ENCODE peak calls at places on chromosome 17, in seven cellular contexts. H is activated naive CD4-positive, alpha-beta T cell; M is mucosa of descending colon; E is ascending aorta; P is psoas muscle; T is stimulated activated CD8-positive, alpha-beta memory T cell treated with anti-CD3 and anti-CD28 coated beads, Interleukin-15, amount 100 ng/mL, for 24 hours; D is thyroid gland. I is an unnamed sample.

GRCh38 chr17:36152639-36153120 is 23.8 kb downstream of the TBC1D3B start:
- DNase-seq in H (no peak), M (no peak), E (no peak), P (no peak), T (no peak), D (no peak), I (no peak)

GRCh38 chr17:57067781-57068180 is 17.3 kb upstream of the AKAP1 start:
- DNase-seq in H (no peak), M (no peak), E (no peak), P (no peak), T (no peak), D (no peak), I (no peak)

GRCh38 chr17:79648181-79648831 is 37.5 kb upstream of the RBFOX3 start:
- DNase-seq in H (no peak), M (no peak), E (no peak), P (peak; percentile 22), T (no peak), D (no peak), I (no peak)

GRCh38 chr17:73003487-73003886 is 89.0 kb downstream of the SLC39A11 start:
- DNase-seq in H (no peak), M (no peak), E (no peak), P (no peak), T (no peak), D (no peak), I (no peak)

GRCh38 chr17:59754547-59754946 is 47.1 kb downstream of the VMP1 start:
- DNase-seq in H (no peak), M (no peak), E (no peak), P (no peak), T (no peak), D (no peak), I (peak; percentile 96)

GRCh38 chr17:2062571-2063183 is 7.8 kb downstream of the HIC1 start:
- DNase-seq in H (no peak), M (no peak), E (no peak), P (peak; percentile 68), T (no peak), D (no peak), I (peak; percentile 73)

GRCh38 chr17:6047966-6048365 is 22.2 kb upstream of the WSCD1 start:
- DNase-seq in H (no peak), M (no peak), E (no peak), P (no peak), T (no peak), D (no peak), I (peak; percentile 13)

GRCh38 chr17:37405955-37406634 is 541 bp downstream of the ACACA start:
- DNase-seq in H (no peak), M (no peak), E (no peak), P (no peak), T (no peak), D (no peak), I (no peak)

GRCh38 chr17:13160281-13160680 is 142.5 kb upstream of the ELAC2 start:
- DNase-seq in H (no peak), M (no peak), E (no peak), P (no peak), T (no peak), D (no peak), I (no peak)

GRCh38 chr17:36778458-36778857 is 158.8 kb upstream of the LHX1 start:
- DNase-seq in H (no peak), M (no peak), E (no peak), P (no peak), T (no peak), D (peak; percentile 65), I (no peak)

GRCh38 chr17:51365090-51365489 is 104.7 kb downstream of the UTP18 start:
- DNase-seq in H (peak; percentile 7), M (no peak), E (no peak), P (no peak), T (no peak), D (no peak), I (no peak)

GRCh38 chr17:44906010-44906646 is 6.9 kb upstream of the EFTUD2 start:
- DNase-seq in H (no peak), M (no peak), E (no peak), P (no peak), T (no peak), D (no peak), I (peak; percentile 98)

GRCh38 chr17:65145743-65146142 is 8.6 kb downstream of the RGS9 start:
- DNase-seq in H (no peak), M (no peak), E (no peak), P (no peak), T (no peak), D (no peak), I (no peak)

I was measured in mesenchymal stem cell.